ENCODE peak calls at places on chromosomes 16 and 17, in six cellular contexts. One of them, this sample, is unnamed.

GRCh38 chr16:64144612-64145011 is 977.3 kb downstream of the CDH11 start:
- DNase-seq in uterus: no peak
- DNase-seq in breast epithelium: no peak
- DNase-seq in prostate gland: no peak
- DNase-seq in heart left ventricle: no peak
- DNase-seq in right lobe of liver: no peak
- DNase-seq in this sample: no peak

GRCh38 chr16:55010492-55011260 is 80.0 kb downstream of the IRX5 start:
- DNase-seq in uterus: no peak
- DNase-seq in breast epithelium: no peak
- DNase-seq in prostate gland: no peak
- DNase-seq in heart left ventricle: no peak
- DNase-seq in right lobe of liver: no peak
- DNase-seq in this sample: no peak

GRCh38 chr16:17166095-17166494 is 304.7 kb downstream of the XYLT1 start:
- DNase-seq in uterus: no peak
- DNase-seq in breast epithelium: no peak
- DNase-seq in prostate gland: no peak
- DNase-seq in heart left ventricle: no peak
- DNase-seq in right lobe of liver: no peak
- DNase-seq in this sample: no peak

GRCh38 chr17:27782791-27783206 is 17.5 kb downstream of the NOS2 start:
- DNase-seq in uterus: no peak
- DNase-seq in breast epithelium: no peak
- DNase-seq in prostate gland: no peak
- DNase-seq in heart left ventricle: no peak
- DNase-seq in right lobe of liver: no peak
- DNase-seq in this sample: no peak

GRCh38 chr17:15920758-15921239 is 24.1 kb upstream of the ADORA2B start:
- DNase-seq in uterus: peak; percentile 25
- DNase-seq in breast epithelium: no peak
- DNase-seq in prostate gland: peak; percentile 51
- DNase-seq in heart left ventricle: no peak
- DNase-seq in right lobe of liver: no peak
- DNase-seq in this sample: no peak

GRCh38 chr17:30217054-30217453 is 18.4 kb downstream of the SLC6A4 start:
- DNase-seq in uterus: no peak
- DNase-seq in breast epithelium: no peak
- DNase-seq in prostate gland: no peak
- DNase-seq in heart left ventricle: no peak
- DNase-seq in right lobe of liver: no peak
- DNase-seq in this sample: no peak

GRCh38 chr17:49576121-49576905 is 642 bp downstream of the NXPH3 start:
- DNase-seq in uterus: peak; percentile 62
- DNase-seq in breast epithelium: no peak
- DNase-seq in prostate gland: no peak
- DNase-seq in heart left ventricle: peak; percentile 78
- DNase-seq in right lobe of liver: no peak
- DNase-seq in this sample: peak; percentile 31

GRCh38 chr16:4214215-4214621 is 27.7 kb downstream of the SRL start:
- DNase-seq in uterus: peak; percentile 51
- DNase-seq in breast epithelium: no peak
- DNase-seq in prostate gland: no peak
- DNase-seq in heart left ventricle: no peak
- DNase-seq in right lobe of liver: no peak
- DNase-seq in this sample: no peak

GRCh38 chr16:4016648-4017047 is 99.6 kb downstream of the ADCY9 start:
- DNase-seq in uterus: no peak
- DNase-seq in breast epithelium: no peak
- DNase-seq in prostate gland: no peak
- DNase-seq in heart left ventricle: no peak
- DNase-seq in right lobe of liver: no peak
- DNase-seq in this sample: no peak

GRCh38 chr16:25012525-25012991 is 2.6 kb downstream of the ARHGAP17 start:
- DNase-seq in uterus: no peak
- DNase-seq in breast epithelium: no peak
- DNase-seq in prostate gland: no peak
- DNase-seq in heart left ventricle: no peak
- DNase-seq in right lobe of liver: no peak
- DNase-seq in this sample: no peak

GRCh38 chr17:80761421-80761871 is 216.8 kb downstream of the RPTOR start:
- DNase-seq in uterus: no peak
- DNase-seq in breast epithelium: no peak
- DNase-seq in prostate gland: no peak
- DNase-seq in heart left ventricle: no peak
- DNase-seq in right lobe of liver: no peak
- DNase-seq in this sample: no peak

GRCh38 chr16:67428146-67428731 is 2.7 kb upstream of the HSD11B2 start:
- DNase-seq in uterus: peak; percentile 83
- DNase-seq in breast epithelium: peak; percentile 83
- DNase-seq in prostate gland: peak; percentile 76
- DNase-seq in heart left ventricle: peak; percentile 82
- DNase-seq in right lobe of liver: peak; percentile 77
- DNase-seq in this sample: peak; percentile 44

GRCh38 chr17:77429985-77430752 is 289.4 kb downstream of the SEC14L1 start:
- DNase-seq in uterus: peak; percentile 98
- DNase-seq in breast epithelium: peak; percentile 79
- DNase-seq in prostate gland: peak; percentile 76
- DNase-seq in heart left ventricle: peak; percentile 93
- DNase-seq in right lobe of liver: peak; percentile 88
- DNase-seq in this sample: peak; percentile 95

GRCh38 chr17:28811594-28812135 is 30.9 kb downstream of the FAM222B start:
- DNase-seq in uterus: no peak
- DNase-seq in breast epithelium: no peak
- DNase-seq in prostate gland: peak; percentile 7
- DNase-seq in heart left ventricle: no peak
- DNase-seq in right lobe of liver: no peak
- DNase-seq in this sample: no peak

GRCh38 chr16:24815052-24815451 is 30.7 kb upstream of the SLC5A11 start:
- DNase-seq in uterus: no peak
- DNase-seq in breast epithelium: no peak
- DNase-seq in prostate gland: no peak
- DNase-seq in heart left ventricle: no peak
- DNase-seq in right lobe of liver: no peak
- DNase-seq in this sample: no peak

GRCh38 chr17:75271955-75272847 is 1.2 kb upstream of the MIF4GD start:
- DNase-seq in uterus: peak; percentile 31
- DNase-seq in breast epithelium: no peak
- DNase-seq in prostate gland: peak; percentile 17
- DNase-seq in heart left ventricle: peak; percentile 76
- DNase-seq in right lobe of liver: no peak
- DNase-seq in this sample: no peak

GRCh38 chr16:89765292-89765810 is 44.0 kb downstream of the ZNF276 start:
- DNase-seq in uterus: no peak
- DNase-seq in breast epithelium: no peak
- DNase-seq in prostate gland: no peak
- DNase-seq in heart left ventricle: no peak
- DNase-seq in right lobe of liver: no peak
- DNase-seq in this sample: no peak

GRCh38 chr17:46870116-46870803 is 18.9 kb downstream of the WNT9B start:
- DNase-seq in uterus: no peak
- DNase-seq in breast epithelium: no peak
- DNase-seq in prostate gland: no peak
- DNase-seq in heart left ventricle: no peak
- DNase-seq in right lobe of liver: peak; percentile 75
- DNase-seq in this sample: no peak

GRCh38 chr17:77371117-77371887 is 230.5 kb downstream of the SEC14L1 start:
- DNase-seq in uterus: no peak
- DNase-seq in breast epithelium: no peak
- DNase-seq in prostate gland: no peak
- DNase-seq in heart left ventricle: peak; percentile 64
- DNase-seq in right lobe of liver: no peak
- DNase-seq in this sample: no peak

GRCh38 chr16:69328854-69329316 is 1.5 kb downstream of the PDF start:
- DNase-seq in uterus: peak; percentile 13
- DNase-seq in breast epithelium: no peak
- DNase-seq in prostate gland: no peak
- DNase-seq in heart left ventricle: no peak
- DNase-seq in right lobe of liver: no peak
- DNase-seq in this sample: no peak

GRCh38 chr17:10879110-10879509 is 41.2 kb upstream of the PIRT start:
- DNase-seq in uterus: no peak
- DNase-seq in breast epithelium: no peak
- DNase-seq in prostate gland: peak; percentile 37
- DNase-seq in heart left ventricle: peak; percentile 66
- DNase-seq in right lobe of liver: peak; percentile 22
- DNase-seq in this sample: no peak

GRCh38 chr17:50345443-50346312 is at the start of gene XYLT2:
- DNase-seq in uterus: peak; percentile 86
- DNase-seq in breast epithelium: peak; percentile 79
- DNase-seq in prostate gland: peak; percentile 86
- DNase-seq in heart left ventricle: peak; percentile 94
- DNase-seq in right lobe of liver: peak; percentile 92
- DNase-seq in this sample: peak; percentile 74

GRCh38 chr17:74224959-74225725 is 11.8 kb downstream of the TTYH2 start:
- DNase-seq in uterus: no peak
- DNase-seq in breast epithelium: no peak
- DNase-seq in prostate gland: no peak
- DNase-seq in heart left ventricle: no peak
- DNase-seq in right lobe of liver: no peak
- DNase-seq in this sample: no peak

GRCh38 chr17:7915611-7916382 is at the start of gene RNF227:
- DNase-seq in uterus: peak; percentile 96
- DNase-seq in breast epithelium: peak; percentile 90
- DNase-seq in prostate gland: peak; percentile 91
- DNase-seq in heart left ventricle: peak; percentile 94
- DNase-seq in right lobe of liver: peak; percentile 89
- DNase-seq in this sample: peak; percentile 90
- TF ChIP-seq POLR2A in uterus: peak; percentile 66
- TF ChIP-seq POLR2A in breast epithelium: no peak
- TF ChIP-seq POLR2A in prostate gland: peak; percentile 36
- TF ChIP-seq POLR2A in heart left ventricle: no peak
- TF ChIP-seq POLR2A in right lobe of liver: peak; percentile 21
- TF ChIP-seq POLR2A in this sample: peak; percentile 89

GRCh38 chr17:17398188-17398927 is 78.4 kb upstream of the MED9 start:
- DNase-seq in uterus: no peak
- DNase-seq in breast epithelium: no peak
- DNase-seq in prostate gland: no peak
- DNase-seq in heart left ventricle: peak; percentile 57
- DNase-seq in right lobe of liver: no peak
- DNase-seq in this sample: peak; percentile 60
- H3K4me1 ChIP-seq in uterus: no peaks in the 10 kb centered on the region
- H3K4me1 ChIP-seq in breast epithelium: peaks cover 8% of the 10 kb centered on the region
- H3K4me1 ChIP-seq in prostate gland: no peaks in the 10 kb centered on the region
- H3K4me1 ChIP-seq in heart left ventricle: peaks cover 12% of the 10 kb centered on the region
- H3K4me1 ChIP-seq in right lobe of liver: no peaks in the 10 kb centered on the region
- H3K4me1 ChIP-seq in this sample: peaks cover 5% of the 10 kb centered on the region

GRCh38 chr17:8186787-8187516 is 3.0 kb downstream of the BORCS6 start:
- DNase-seq in uterus: peak; percentile 94
- DNase-seq in breast epithelium: peak; percentile 95
- DNase-seq in prostate gland: peak; percentile 93
- DNase-seq in heart left ventricle: peak; percentile 93
- DNase-seq in right lobe of liver: peak; percentile 90
- DNase-seq in this sample: peak; percentile 89

GRCh38 chr17:8187517-8188407 is 2.2 kb downstream of the BORCS6 start:
- DNase-seq in uterus: peak; percentile 96
- DNase-seq in breast epithelium: peak; percentile 92
- DNase-seq in prostate gland: peak; percentile 81
- DNase-seq in heart left ventricle: peak; percentile 91
- DNase-seq in right lobe of liver: peak; percentile 83
- DNase-seq in this sample: peak; percentile 97

GRCh38 chr17:8186446-8186786 is 3.6 kb downstream of the BORCS6 start:
- DNase-seq in uterus: no peak
- DNase-seq in breast epithelium: no peak
- DNase-seq in prostate gland: no peak
- DNase-seq in heart left ventricle: no peak
- DNase-seq in right lobe of liver: no peak
- DNase-seq in this sample: no peak

GRCh38 chr17:8188408-8188839 is 1.6 kb downstream of the BORCS6 start:
- DNase-seq in uterus: no peak
- DNase-seq in breast epithelium: no peak
- DNase-seq in prostate gland: no peak
- DNase-seq in heart left ventricle: peak; percentile 63
- DNase-seq in right lobe of liver: no peak
- DNase-seq in this sample: no peak

DNA sequence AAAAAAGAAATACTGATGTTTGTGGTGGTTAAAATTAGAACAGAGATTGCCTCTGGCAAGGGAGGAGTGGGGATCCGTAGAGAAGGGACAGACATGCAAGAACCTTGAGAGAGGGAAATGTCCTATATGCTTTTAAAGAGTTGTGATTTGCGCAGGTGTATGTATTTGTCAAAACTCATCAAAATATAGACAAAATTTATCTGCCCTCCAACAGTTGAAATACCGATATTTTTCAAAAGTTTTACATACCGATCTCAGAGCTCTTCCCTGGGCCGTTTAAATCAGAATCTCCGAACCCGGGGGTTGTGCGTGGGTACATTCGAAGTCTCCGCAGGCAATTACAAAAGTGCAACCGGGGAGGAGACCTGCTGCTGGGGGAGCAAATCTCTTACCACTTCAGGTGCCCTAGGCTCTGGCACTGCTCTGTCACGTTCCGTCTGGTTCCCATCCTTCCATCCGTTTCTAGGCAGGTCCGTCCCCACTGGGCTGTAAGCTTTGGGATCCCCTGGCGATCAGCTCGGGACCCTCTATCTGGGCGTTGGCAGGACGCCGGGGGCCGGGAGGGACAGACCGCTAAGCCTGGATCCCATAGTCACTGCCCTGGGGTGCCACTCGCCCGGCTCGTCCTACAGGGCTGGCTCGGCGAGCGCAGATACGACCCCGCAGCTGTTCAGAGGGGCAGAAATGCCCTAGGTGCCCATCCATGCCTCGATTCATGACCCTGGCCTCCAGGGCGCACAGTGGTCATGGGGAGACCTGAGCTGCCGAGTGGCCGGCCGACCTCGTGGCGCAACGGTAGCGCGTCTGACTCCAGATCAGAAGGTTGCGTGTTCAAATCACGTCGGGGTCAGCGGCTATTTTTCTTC is 4.2 kb downstream of the BORCS6 start:
- DNase-seq in uterus: peak; percentile 92
- DNase-seq in breast epithelium: peak; percentile 98
- DNase-seq in prostate gland: peak; percentile 87
- DNase-seq in heart left ventricle: peak; percentile 93
- DNase-seq in right lobe of liver: peak; percentile 88
- DNase-seq in this sample: peak; percentile 97
- TF ChIP-seq POLR2A in uterus: no peak
- TF ChIP-seq POLR2A in breast epithelium: no peak
- TF ChIP-seq POLR2A in prostate gland: peak; percentile 27
- TF ChIP-seq POLR2A in heart left ventricle: no peak
- TF ChIP-seq POLR2A in right lobe of liver: peak; percentile 37
- TF ChIP-seq POLR2A in this sample: peak; percentile 33

GRCh38 chr17:35050170-35050569 is 13.3 kb downstream of the RFFL start:
- DNase-seq in uterus: no peak
- DNase-seq in breast epithelium: no peak
- DNase-seq in prostate gland: no peak
- DNase-seq in heart left ventricle: no peak
- DNase-seq in right lobe of liver: no peak
- DNase-seq in this sample: no peak
- H3K4me1 ChIP-seq in uterus: no peaks in the 10 kb centered on the region
- H3K4me1 ChIP-seq in breast epithelium: peaks cover 11% of the 10 kb centered on the region
- H3K4me1 ChIP-seq in prostate gland: peaks cover 3% of the 10 kb centered on the region
- H3K4me1 ChIP-seq in heart left ventricle: peaks cover 60% of the 10 kb centered on the region
- H3K4me1 ChIP-seq in right lobe of liver: peaks cover 8% of the 10 kb centered on the region
- H3K4me1 ChIP-seq in this sample: peaks cover 30% of the 10 kb centered on the region

GRCh38 chr17:72120878-72121163 is at the start of gene SOX9:
- DNase-seq in uterus: no peak
- DNase-seq in breast epithelium: peak; percentile 91
- DNase-seq in prostate gland: peak; percentile 97
- DNase-seq in heart left ventricle: peak; percentile 87
- DNase-seq in right lobe of liver: peak; percentile 82
- DNase-seq in this sample: peak; percentile 83
- TF ChIP-seq POLR2A in uterus: no peak
- TF ChIP-seq POLR2A in breast epithelium: peak; percentile 94
- TF ChIP-seq POLR2A in prostate gland: peak; percentile 91
- TF ChIP-seq POLR2A in heart left ventricle: peak; percentile 96
- TF ChIP-seq POLR2A in right lobe of liver: peak; percentile 86
- TF ChIP-seq POLR2A in this sample: no peak

This sample was measured in tibial nerve.